ENCODE peak calls at places on chromosomes 6 and 20, in six cellular contexts. T, H, J, Y, F and A are unnamed samples.

GRCh38 chr6:31620586-31621319 is at the start of gene PRRC2A:
- DNase-seq in F (peak), J (peak), H (no peak), T (peak), Y (peak), A (peak)

GRCh38 chr20:49276201-49276894 is 1.5 kb downstream of the ZNFX1 start:
- DNase-seq in H (peak), J (no peak), F (peak), T (peak), Y (no peak), A (no peak)

GRCh38 chr6:161029195-161029809 is 37.7 kb downstream of the MAP3K4 start:
- DNase-seq in F (peak), Y (no peak), J (no peak), H (peak), T (no peak), A (no peak)

GRCh38 chr20:22728146-22728745 is 143.9 kb upstream of the FOXA2 start:
- DNase-seq in T (no peak), F (no peak), Y (no peak), H (no peak), J (no peak), A (no peak)

GRCh38 chr6:125570546-125570945 is 178.9 kb upstream of the HEY2 start:
- DNase-seq in H (no peak), J (no peak), T (no peak), Y (no peak), F (no peak), A (no peak)

GRCh38 chr20:36745234-36745926 is 510 bp downstream of the NDRG3 start:
- DNase-seq in T (no peak), H (no peak), F (peak), J (no peak), Y (no peak), A (peak)

GRCh38 chr6:72952808-72953630 is 272.3 kb downstream of the KHDC1L start:
- DNase-seq in H (peak), F (no peak), T (no peak), J (no peak), Y (peak), A (no peak)

GRCh38 chr6:108581932-108582500 is 21.3 kb downstream of the FOXO3 start:
- DNase-seq in H (no peak), F (no peak), Y (no peak), J (no peak), T (no peak), A (no peak)

GRCh38 chr6:138999949-139000725 is 12.1 kb upstream of the REPS1 start:
- DNase-seq in Y (no peak), T (no peak), J (no peak), F (peak), H (no peak), A (no peak)

GRCh38 chr6:6752129-6752528 is 163.6 kb downstream of the LY86 start:
- DNase-seq in H (no peak), F (no peak), Y (no peak), T (no peak), J (no peak), A (no peak)

GRCh38 chr6:18920701-18921100 is 533.6 kb downstream of the RNF144B start:
- DNase-seq in T (no peak), F (no peak), H (no peak), Y (no peak), J (no peak), A (no peak)

GRCh38 chr6:132964101-132964867 is 149.9 kb downstream of the RPS12 start:
- DNase-seq in J (no peak), F (no peak), H (no peak), Y (no peak), T (no peak), A (no peak)

GRCh38 chr20:62965363-62965771 is 12.9 kb downstream of the SLC17A9 start:
- DNase-seq in Y (no peak), J (no peak), F (no peak), H (no peak), T (no peak), A (no peak)

GRCh38 chr20:50651676-50652075 is 39.7 kb downstream of the RIPOR3 start:
- DNase-seq in J (no peak), H (no peak), Y (no peak), F (peak), T (no peak), A (no peak)

GRCh38 chr6:98644063-98644462 is 190.3 kb upstream of the POU3F2 start:
- DNase-seq in F (no peak), T (no peak), Y (no peak), H (no peak), J (no peak), A (no peak)

GRCh38 chr6:168619560-168620314 is 178.8 kb downstream of the SMOC2 start:
- DNase-seq in F (peak), T (no peak), J (no peak), Y (no peak), H (no peak), A (no peak)

GRCh38 chr6:166778046-166778445 is 151.0 kb upstream of the RPS6KA2 start:
- DNase-seq in J (no peak), Y (no peak), F (no peak), H (no peak), T (no peak), A (no peak)

GRCh38 chr20:25053207-25054132 is 4.5 kb downstream of the ACSS1 start:
- DNase-seq in T (peak), H (no peak), F (peak), Y (no peak), J (no peak), A (no peak)

GRCh38 chr6:15429146-15430110 is 183.6 kb downstream of the JARID2 start:
- DNase-seq in Y (no peak), H (peak), F (peak), T (no peak), J (no peak), A (no peak)

GRCh38 chr6:166592818-166593217 is 6.3 kb upstream of the RAMACL start:
- DNase-seq in T (no peak), H (no peak), J (no peak), F (peak), Y (no peak), A (no peak)

GRCh38 chr6:137827977-137828815 is 38.9 kb upstream of the TNFAIP3 start:
- DNase-seq in T (no peak), F (no peak), J (no peak), H (no peak), Y (no peak), A (no peak)

GRCh38 chr6:34207695-34208443 is 28.8 kb upstream of the HMGA1 start:
- DNase-seq in J (no peak), H (no peak), F (no peak), Y (no peak), T (no peak), A (no peak)

GRCh38 chr6:155882527-155883333 is 427.1 kb upstream of the NOX3 start:
- DNase-seq in J (no peak), Y (no peak), F (no peak), H (peak), T (no peak), A (no peak)

GRCh38 chr6:134117409-134117808 is 65.0 kb upstream of the SLC2A12 start:
- DNase-seq in H (peak), T (no peak), F (peak), Y (no peak), J (no peak), A (peak)

GRCh38 chr20:1888796-1889463 is 6.3 kb upstream of the SIRPA start:
- DNase-seq in Y (peak), T (peak), F (peak), J (no peak), H (no peak), A (no peak)

GRCh38 chr6:158648682-158649131 is 1.1 kb upstream of the SYTL3 start:
- DNase-seq in J (no peak), Y (peak), T (no peak), F (no peak), H (peak), A (no peak)

GRCh38 chr6:32108094-32108627 is 977 bp downstream of the TNXB start:
- DNase-seq in H (peak), F (no peak), J (no peak), Y (peak), T (peak), A (no peak)

GRCh38 chr6:18016133-18016532 is 28.7 kb upstream of the KIF13A start:
- DNase-seq in J (no peak), Y (peak), F (no peak), T (no peak), H (no peak), A (no peak)

GRCh38 chr20:48926816-48927215 is 5.3 kb downstream of the ARFGEF2 start:
- DNase-seq in T (no peak), F (no peak), Y (no peak), H (no peak), J (no peak), A (no peak)

GRCh38 chr6:16514249-16514648 is 247.0 kb downstream of the ATXN1 start:
- DNase-seq in H (peak), J (no peak), T (no peak), Y (peak), F (peak), A (no peak)

DNA sequence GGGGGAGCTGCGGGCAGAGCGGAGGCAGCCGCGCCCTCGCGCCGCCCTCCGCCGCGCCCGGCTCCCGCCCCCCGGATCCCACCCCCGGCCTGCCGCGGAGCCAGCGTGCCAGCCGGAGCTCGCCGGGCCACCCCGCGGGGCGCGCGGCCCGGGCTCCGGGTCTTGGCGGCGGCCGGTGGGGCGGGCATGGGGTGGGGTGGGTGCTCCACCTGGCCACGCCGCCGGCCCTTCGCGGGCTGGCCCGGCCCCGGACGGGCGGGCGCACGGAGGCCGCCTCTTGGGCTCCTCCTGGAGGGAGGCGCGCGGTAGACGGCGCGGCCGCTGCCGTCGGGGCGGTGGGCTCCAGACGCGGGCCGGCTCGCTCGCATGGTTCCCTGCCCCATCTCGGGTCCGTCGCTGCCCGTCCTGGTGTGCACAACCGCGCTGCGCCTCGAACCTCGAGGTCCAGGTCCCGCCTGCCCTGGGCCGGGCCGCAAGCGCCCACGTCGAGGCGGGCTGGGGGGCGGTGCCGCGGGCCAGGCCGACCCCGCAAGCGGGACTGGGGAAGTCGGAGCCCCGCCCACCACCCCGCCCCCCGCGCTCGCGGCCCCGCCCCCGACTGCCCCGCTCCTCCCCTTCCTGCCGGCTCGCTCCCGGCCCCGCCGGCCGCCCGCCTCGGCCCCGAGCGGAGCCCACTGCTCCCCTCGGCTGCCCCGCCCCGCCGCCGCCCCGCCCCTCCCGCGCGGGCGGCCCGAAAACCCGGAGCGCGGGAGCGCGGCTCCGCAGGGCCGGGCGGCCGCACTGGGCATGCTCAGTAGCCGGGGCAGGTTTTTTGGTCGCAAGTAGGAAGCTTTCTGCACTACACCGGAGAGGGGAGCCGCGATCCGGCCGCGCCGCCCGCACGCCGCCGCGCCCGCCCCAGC is at the start of gene CDYL:
- DNase-seq in H (peak), T (peak), J (peak), Y (peak), F (peak), A (peak)
- TF ChIP-seq CTCF in H (peak), T (peak), J (peak), Y (no peak), F (no peak), A (peak)

GRCh38 chr6:37083243-37084138 is 78.0 kb downstream of the FGD2 start:
- DNase-seq in F (peak), T (peak), H (peak), Y (peak), J (no peak), A (no peak)
- TF ChIP-seq CTCF in F (no peak), T (no peak), H (no peak), Y (no peak), J (no peak), A (no peak)

DNA sequence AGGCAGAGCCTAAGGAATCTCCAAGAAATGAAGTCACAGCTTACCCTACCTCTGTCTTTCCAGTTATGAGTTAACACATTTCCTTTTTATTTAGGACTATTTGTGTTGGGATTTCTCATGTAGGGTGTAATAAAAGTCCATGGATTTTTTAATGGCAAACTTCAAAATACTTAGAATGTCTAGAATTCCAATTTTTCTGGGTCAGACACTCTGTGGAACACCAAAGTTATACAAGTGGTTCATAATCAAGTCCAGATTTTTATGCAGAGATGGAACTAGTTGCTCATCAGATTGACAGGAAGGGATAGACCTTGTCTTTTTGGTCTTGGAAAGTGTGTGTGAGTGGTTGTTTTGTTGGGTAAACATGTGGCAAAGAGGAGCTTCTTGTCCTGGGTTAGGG is 303.5 kb upstream of the RNF24 start:
- DNase-seq in Y (no peak), T (no peak), H (no peak), F (no peak), J (no peak), A (no peak)
- TF ChIP-seq CTCF in Y (no peak), T (no peak), H (no peak), F (no peak), J (no peak), A (no peak)

GRCh38 chr6:51842066-51842465 is 245.3 kb downstream of the PKHD1 start:
- DNase-seq in Y (no peak), F (no peak), J (no peak), T (no peak), H (no peak), A (no peak)

GRCh38 chr6:51846531-51846930 is 240.9 kb downstream of the PKHD1 start:
- DNase-seq in F (no peak), J (no peak), Y (no peak), T (no peak), H (no peak), A (no peak)

GRCh38 chr6:51842487-51843469 is 244.6 kb downstream of the PKHD1 start:
- DNase-seq in H (no peak), J (no peak), Y (no peak), F (no peak), T (no peak), A (no peak)

GRCh38 chr6:51843470-51844390 is 243.7 kb downstream of the PKHD1 start:
- DNase-seq in T (no peak), Y (no peak), H (no peak), F (no peak), J (no peak), A (no peak)

DNA sequence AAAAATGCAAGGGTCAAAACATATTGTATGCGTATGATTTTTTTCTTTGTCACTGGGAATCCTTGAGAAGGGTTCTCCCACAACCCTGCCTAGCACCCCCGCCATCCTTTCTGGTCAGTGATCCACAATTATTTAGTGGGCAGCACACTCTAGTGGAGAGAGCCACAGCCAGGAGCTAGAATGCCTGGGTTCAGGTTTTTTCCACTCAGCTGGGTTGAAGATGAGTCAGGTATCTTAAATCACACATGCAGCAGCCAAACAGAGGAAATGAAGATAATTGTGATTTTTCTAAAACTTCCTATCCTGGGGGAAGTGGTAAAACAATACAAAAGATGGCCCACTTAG is 243.1 kb downstream of the PKHD1 start:
- DNase-seq in T (no peak), Y (no peak), H (no peak), F (no peak), J (no peak), A (no peak)
- TF ChIP-seq CTCF in T (no peak), Y (no peak), H (no peak), F (no peak), J (peak), A (no peak)

GRCh38 chr6:66985816-66986215 is 1278.8 kb upstream of the EYS start:
- DNase-seq in F (no peak), J (no peak), H (no peak), T (no peak), Y (no peak), A (no peak)
- TF ChIP-seq CTCF in F (no peak), J (no peak), H (no peak), T (no peak), Y (no peak), A (no peak)

GRCh38 chr6:53154071-53154470 is 5.4 kb upstream of the GCM1 start:
- DNase-seq in J (no peak), H (no peak), T (no peak), Y (no peak), F (no peak), A (no peak)

GRCh38 chr6:53161481-53162009 is 12.9 kb upstream of the GCM1 start:
- DNase-seq in H (peak), Y (no peak), F (no peak), J (no peak), T (no peak), A (no peak)

GRCh38 chr6:53154794-53155193 is 6.2 kb upstream of the GCM1 start:
- DNase-seq in H (no peak), Y (no peak), T (no peak), F (no peak), J (no peak), A (no peak)

GRCh38 chr6:53165333-53165732 is 16.7 kb upstream of the GCM1 start:
- DNase-seq in F (no peak), T (no peak), Y (no peak), J (no peak), H (peak), A (no peak)

DNA sequence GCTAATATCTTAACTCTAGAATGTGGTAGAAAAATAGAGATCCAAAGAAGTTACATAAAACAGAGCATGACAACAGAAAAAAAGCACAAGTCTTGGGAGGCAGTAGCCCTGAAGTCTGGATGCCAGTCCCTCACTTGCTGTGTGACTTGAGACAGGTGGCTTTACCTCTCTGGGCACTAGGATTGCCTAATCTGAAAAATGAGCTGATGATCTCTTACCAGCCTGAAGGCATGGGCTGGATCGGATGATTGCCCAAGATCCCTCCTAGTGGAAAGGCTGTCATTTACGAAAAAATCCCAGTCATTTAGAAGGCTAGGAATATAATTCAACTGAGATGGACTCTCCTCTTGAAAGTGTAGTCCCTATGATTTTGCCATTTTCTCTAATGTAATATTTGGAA is 10.9 kb upstream of the GCM1 start:
- DNase-seq in F (peak), J (no peak), Y (peak), T (no peak), H (no peak), A (no peak)
- TF ChIP-seq CTCF in F (no peak), J (no peak), Y (no peak), T (no peak), H (peak), A (no peak)